ENCODE peak calls at places on chromosomes 6 and 20, in nine cellular contexts. M is stimulated activated CD4-positive, alpha-beta T cell treated with anti-CD3 and anti-CD28 coated beads, Interleukin-15, amount 100 ng/mL, for 1 hour; U is ELR; E is cardiac fibroblast; G is activated T-helper 9 cell treated with anti-CD3 and anti-CD28 coated beads, Interleukin-2, amount 50 U/mL, for 16 hours; B is T-helper 17 cell; S is heart right ventricle; Z is H4; Q is SW480. F is an unnamed sample.

GRCh38 chr6:46997646-46998045 is 44.5 kb downstream of the ADGRF1 start:
- DNase-seq in Z (no peak), Q (no peak), U (no peak), B (no peak), G (no peak), E (no peak), M (no peak), S (no peak), F (no peak)

GRCh38 chr6:122289721-122290501 is 109.5 kb upstream of the HSF2 start:
- DNase-seq in M (no peak), E (peak), Q (peak), Z (no peak), G (no peak), B (no peak), S (no peak), U (peak), F (peak)

GRCh38 chr6:150617496-150618460 is 18.1 kb downstream of the PLEKHG1 start:
- DNase-seq in Z (no peak), M (no peak), U (no peak), E (no peak), G (no peak), Q (peak), B (no peak), S (no peak), F (no peak)

GRCh38 chr6:40395066-40395697 is 192.0 kb downstream of the LRFN2 start:
- DNase-seq in U (peak), G (no peak), B (no peak), S (no peak), E (no peak), M (no peak), Z (peak), Q (no peak), F (peak)

GRCh38 chr6:48212501-48212900 is 101.5 kb upstream of the PTCHD4 start:
- DNase-seq in S (no peak), E (no peak), M (no peak), B (no peak), Z (no peak), U (no peak), Q (no peak), G (no peak), F (no peak)

GRCh38 chr6:134117409-134117808 is 65.0 kb upstream of the SLC2A12 start:
- DNase-seq in U (peak), M (no peak), G (no peak), Q (no peak), Z (peak), B (no peak), E (no peak), S (no peak), F (peak)

GRCh38 chr6:151285121-151285520 is 45.4 kb downstream of the AKAP12 start:
- DNase-seq in U (peak), S (peak), Z (no peak), G (no peak), E (peak), M (no peak), Q (no peak), B (no peak), F (peak)

GRCh38 chr6:85685713-85686112 is 43.0 kb upstream of the SYNCRIP start:
- DNase-seq in G (no peak), M (no peak), E (no peak), U (no peak), Z (no peak), Q (no peak), B (no peak), S (no peak), F (no peak)

GRCh38 chr6:14258695-14259655 is 141.4 kb downstream of the CD83 start:
- DNase-seq in U (no peak), G (no peak), Q (no peak), M (no peak), Z (no peak), E (no peak), B (no peak), S (no peak), F (no peak)

GRCh38 chr6:152034631-152035030 is 227.1 kb downstream of the ESR1 start:
- DNase-seq in Z (no peak), Q (no peak), E (no peak), G (no peak), U (no peak), B (no peak), S (no peak), M (no peak), F (peak)

GRCh38 chr6:781350-781961 is 88.5 kb upstream of the EXOC2 start:
- DNase-seq in S (no peak), Z (no peak), Q (no peak), G (no peak), B (no peak), M (no peak), E (no peak), U (no peak), F (no peak)

GRCh38 chr20:50054626-50055511 is 58.1 kb downstream of the UBE2V1 start:
- DNase-seq in B (no peak), Z (peak), S (no peak), Q (peak), G (no peak), M (no peak), E (peak), U (no peak), F (peak)

GRCh38 chr6:35139924-35140524 is 1.1 kb downstream of the TCP11 start:
- DNase-seq in E (peak), G (peak), Z (peak), M (peak), B (no peak), U (peak), S (peak), Q (peak), F (peak)

GRCh38 chr6:130766239-130767144 is 60.7 kb upstream of the SMLR1 start:
- DNase-seq in E (no peak), G (no peak), S (no peak), M (no peak), Q (no peak), U (peak), B (no peak), Z (no peak), F (no peak)

GRCh38 chr6:157859775-157860504 is 36.9 kb downstream of the SNX9 start:
- DNase-seq in Q (no peak), B (no peak), E (no peak), Z (peak), M (no peak), U (no peak), G (no peak), S (no peak), F (no peak)

GRCh38 chr6:44850367-44850766 is 462.9 kb downstream of the CDC5L start:
- DNase-seq in B (no peak), Q (no peak), U (no peak), S (no peak), Z (no peak), E (no peak), G (no peak), M (no peak), F (no peak)

GRCh38 chr6:166815629-166816028 is 140.7 kb downstream of the RNASET2 start:
- DNase-seq in B (no peak), Z (no peak), G (no peak), E (peak), S (no peak), Q (no peak), M (no peak), U (no peak), F (peak)

GRCh38 chr6:118667988-118668387 is 16.6 kb upstream of the CEP85L start:
- DNase-seq in B (no peak), U (peak), E (peak), Z (no peak), G (no peak), M (no peak), Q (no peak), S (no peak), F (no peak)

GRCh38 chr6:50062051-50062450 is 12.3 kb upstream of the DEFB112 start:
- DNase-seq in Q (no peak), S (no peak), G (no peak), M (no peak), B (no peak), E (no peak), U (peak), Z (peak), F (no peak)

GRCh38 chr6:148419430-148419829 is 76.8 kb downstream of the SASH1 start:
- DNase-seq in Q (no peak), S (no peak), E (no peak), Z (no peak), M (no peak), U (no peak), B (no peak), G (no peak), F (no peak)

GRCh38 chr6:80094017-80094416 is 12.5 kb upstream of the BCKDHB start:
- DNase-seq in G (no peak), Z (no peak), B (no peak), S (no peak), Q (peak), U (peak), E (peak), M (no peak), F (peak)

GRCh38 chr20:51898788-51899187 is 96.5 kb upstream of the SALL4 start:
- DNase-seq in G (no peak), U (no peak), E (no peak), B (no peak), Z (no peak), S (no peak), M (no peak), Q (no peak), F (no peak)

GRCh38 chr6:163565140-163565539 is 150.6 kb downstream of the QKI start:
- DNase-seq in M (no peak), G (no peak), S (no peak), Z (no peak), U (no peak), Q (no peak), B (no peak), E (peak), F (no peak)

GRCh38 chr20:32798046-32798985 is 21.4 kb upstream of the MAPRE1 start:
- DNase-seq in Z (no peak), U (no peak), G (no peak), Q (no peak), B (no peak), S (no peak), E (no peak), M (no peak), F (no peak)

GRCh38 chr6:3318226-3318625 is 59.5 kb downstream of the PSMG4 start:
- DNase-seq in S (no peak), B (no peak), U (no peak), M (peak), G (no peak), Z (no peak), E (no peak), Q (no peak), F (no peak)

GRCh38 chr6:137033828-137034227 is 10.9 kb downstream of the IL20RA start:
- DNase-seq in U (peak), Q (peak), G (peak), S (no peak), E (no peak), B (no peak), Z (peak), M (no peak), F (no peak)

GRCh38 chr20:24131281-24131680 is 142.7 kb upstream of the GGTLC1 start:
- DNase-seq in S (no peak), U (no peak), B (no peak), Z (no peak), G (no peak), E (no peak), M (no peak), Q (no peak), F (no peak)

GRCh38 chr6:69825904-69826303 is 29.1 kb upstream of the LMBRD1 start:
- DNase-seq in Q (no peak), G (no peak), U (peak), B (no peak), E (peak), Z (peak), M (no peak), S (no peak), F (no peak)

GRCh38 chr6:148890605-148891004 is 143.8 kb downstream of the UST start:
- DNase-seq in Z (no peak), E (peak), Q (no peak), G (no peak), U (no peak), M (no peak), B (no peak), S (no peak), F (no peak)

GRCh38 chr6:170034294-170034693 is 256.6 kb downstream of the DLL1 start:
- DNase-seq in U (no peak), B (no peak), S (no peak), Q (no peak), M (no peak), G (no peak), Z (no peak), E (no peak), F (no peak)

GRCh38 chr20:2101935-2102584 is 433 bp downstream of the STK35 start:
- DNase-seq in M (peak), E (peak), Q (peak), U (peak), B (peak), Z (peak), G (peak), S (peak), F (peak)

GRCh38 chr6:119273799-119274595 is 75.6 kb downstream of the MAN1A1 start:
- DNase-seq in U (peak), G (no peak), Z (no peak), S (no peak), Q (no peak), M (no peak), B (no peak), E (peak), F (peak)

GRCh38 chr20:59023616-59024015 is 4.4 kb downstream of the TUBB1 start:
- DNase-seq in Q (no peak), U (no peak), M (no peak), E (no peak), Z (no peak), B (no peak), S (no peak), G (no peak), F (no peak)

GRCh38 chr6:13355043-13355945 is 27.0 kb upstream of the TBC1D7 start:
- DNase-seq in Q (peak), U (peak), E (peak), B (no peak), G (no peak), M (no peak), Z (peak), S (no peak), F (peak)

F was measured in EH.